ENCODE peak calls at places on chromosomes 1 and 21, in eight cellular contexts. One of them, this sample, is unnamed.

GRCh38 chr1:165281207-165281901 is 75.2 kb downstream of the LMX1A start:
- DNase-seq in suprapubic skin: no peak
- DNase-seq in prostate gland: no peak
- DNase-seq in right lobe of liver: no peak
- DNase-seq in Peyer's patch: no peak
- DNase-seq in A549: no peak
- DNase-seq in IMR-90: no peak
- DNase-seq in gastrocnemius medialis: no peak
- DNase-seq in this sample: no peak

GRCh38 chr1:184513966-184514365 is 127.1 kb downstream of the C1orf21 start:
- DNase-seq in IMR-90: peak; percentile 71
- DNase-seq in A549: peak; percentile 35
- DNase-seq in Peyer's patch: no peak
- DNase-seq in right lobe of liver: no peak
- DNase-seq in prostate gland: no peak
- DNase-seq in suprapubic skin: no peak
- DNase-seq in gastrocnemius medialis: peak; percentile 82
- DNase-seq in this sample: peak; percentile 37

GRCh38 chr1:16986596-16987361 is 6.4 kb upstream of the MFAP2 start:
- DNase-seq in suprapubic skin: no peak
- DNase-seq in right lobe of liver: no peak
- DNase-seq in IMR-90: no peak
- DNase-seq in A549: no peak
- DNase-seq in gastrocnemius medialis: no peak
- DNase-seq in prostate gland: no peak
- DNase-seq in Peyer's patch: no peak
- DNase-seq in this sample: no peak

GRCh38 chr1:155133799-155134281 is 1.8 kb upstream of the SLC50A1 start:
- DNase-seq in right lobe of liver: peak; percentile 78
- DNase-seq in suprapubic skin: no peak
- DNase-seq in A549: no peak
- DNase-seq in IMR-90: no peak
- DNase-seq in prostate gland: no peak
- DNase-seq in gastrocnemius medialis: no peak
- DNase-seq in Peyer's patch: peak; percentile 62
- DNase-seq in this sample: no peak

GRCh38 chr1:200400556-200400955 is 9.3 kb downstream of the ZNF281 start:
- DNase-seq in gastrocnemius medialis: no peak
- DNase-seq in IMR-90: no peak
- DNase-seq in prostate gland: no peak
- DNase-seq in suprapubic skin: no peak
- DNase-seq in right lobe of liver: no peak
- DNase-seq in A549: no peak
- DNase-seq in Peyer's patch: no peak
- DNase-seq in this sample: no peak

GRCh38 chr1:170321113-170321512 is 175.4 kb downstream of the NTMT2 start:
- DNase-seq in right lobe of liver: no peak
- DNase-seq in gastrocnemius medialis: no peak
- DNase-seq in IMR-90: peak; percentile 53
- DNase-seq in Peyer's patch: no peak
- DNase-seq in suprapubic skin: no peak
- DNase-seq in prostate gland: no peak
- DNase-seq in A549: no peak
- DNase-seq in this sample: no peak

GRCh38 chr1:43994794-43995790 is 3.7 kb downstream of the CCDC24 start:
- DNase-seq in right lobe of liver: no peak
- DNase-seq in A549: peak; percentile 53
- DNase-seq in gastrocnemius medialis: no peak
- DNase-seq in Peyer's patch: no peak
- DNase-seq in IMR-90: no peak
- DNase-seq in prostate gland: no peak
- DNase-seq in suprapubic skin: no peak
- DNase-seq in this sample: no peak

GRCh38 chr1:226772456-226773139 is 33.5 kb upstream of the ITPKB start:
- DNase-seq in suprapubic skin: no peak
- DNase-seq in IMR-90: no peak
- DNase-seq in gastrocnemius medialis: no peak
- DNase-seq in A549: no peak
- DNase-seq in right lobe of liver: no peak
- DNase-seq in Peyer's patch: peak; percentile 37
- DNase-seq in prostate gland: no peak
- DNase-seq in this sample: no peak

GRCh38 chr1:155198547-155198906 is 9.2 kb downstream of the THBS3 start:
- DNase-seq in A549: no peak
- DNase-seq in right lobe of liver: no peak
- DNase-seq in prostate gland: no peak
- DNase-seq in gastrocnemius medialis: no peak
- DNase-seq in suprapubic skin: no peak
- DNase-seq in Peyer's patch: no peak
- DNase-seq in IMR-90: no peak
- DNase-seq in this sample: no peak

GRCh38 chr1:238241607-238242006 is 350.9 kb upstream of the ZP4 start:
- DNase-seq in prostate gland: no peak
- DNase-seq in gastrocnemius medialis: no peak
- DNase-seq in IMR-90: no peak
- DNase-seq in A549: no peak
- DNase-seq in right lobe of liver: no peak
- DNase-seq in suprapubic skin: no peak
- DNase-seq in Peyer's patch: no peak
- DNase-seq in this sample: no peak

GRCh38 chr1:238242156-238242555 is 351.4 kb upstream of the ZP4 start:
- DNase-seq in gastrocnemius medialis: no peak
- DNase-seq in right lobe of liver: no peak
- DNase-seq in IMR-90: no peak
- DNase-seq in Peyer's patch: no peak
- DNase-seq in A549: no peak
- DNase-seq in prostate gland: no peak
- DNase-seq in suprapubic skin: no peak
- DNase-seq in this sample: no peak

GRCh38 chr1:238233966-238234365 is 343.2 kb upstream of the ZP4 start:
- DNase-seq in right lobe of liver: no peak
- DNase-seq in A549: no peak
- DNase-seq in gastrocnemius medialis: no peak
- DNase-seq in IMR-90: no peak
- DNase-seq in prostate gland: no peak
- DNase-seq in Peyer's patch: no peak
- DNase-seq in suprapubic skin: no peak
- DNase-seq in this sample: no peak

DNA sequence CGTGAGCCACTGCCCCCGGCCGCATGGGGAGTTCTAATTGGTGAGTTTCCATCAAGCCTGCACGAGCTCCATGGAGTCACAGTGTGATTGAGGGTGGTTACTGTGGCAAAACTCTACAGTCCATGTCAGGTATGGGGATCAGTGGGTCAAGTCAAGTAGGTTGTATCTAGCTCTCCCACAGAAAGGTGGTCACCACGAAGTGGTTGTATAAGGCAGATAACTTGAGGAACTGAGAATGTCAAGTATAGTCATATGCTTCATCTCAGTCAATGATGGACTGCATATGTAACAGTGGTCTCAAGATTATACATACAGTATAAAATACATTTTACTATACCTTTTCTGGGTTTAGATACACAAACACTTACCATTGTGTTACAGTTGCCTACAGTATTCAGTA is 348.6 kb upstream of the ZP4 start:
- DNase-seq in right lobe of liver: no peak
- DNase-seq in A549: no peak
- DNase-seq in suprapubic skin: no peak
- DNase-seq in IMR-90: no peak
- DNase-seq in Peyer's patch: no peak
- DNase-seq in gastrocnemius medialis: no peak
- DNase-seq in prostate gland: no peak
- DNase-seq in this sample: no peak
- TF ChIP-seq POLR2A in right lobe of liver: no peak
- TF ChIP-seq POLR2A in A549: no peak
- TF ChIP-seq POLR2A in suprapubic skin: no peak
- TF ChIP-seq POLR2A in IMR-90: no peak
- TF ChIP-seq POLR2A in Peyer's patch: no peak
- TF ChIP-seq POLR2A in gastrocnemius medialis: no peak
- TF ChIP-seq POLR2A in prostate gland: no peak
- TF ChIP-seq POLR2A in this sample: no peak

GRCh38 chr21:42862774-42863503 is 16.4 kb downstream of the WDR4 start:
- DNase-seq in gastrocnemius medialis: no peak
- DNase-seq in A549: peak; percentile 20
- DNase-seq in prostate gland: no peak
- DNase-seq in IMR-90: no peak
- DNase-seq in Peyer's patch: peak; percentile 55
- DNase-seq in suprapubic skin: no peak
- DNase-seq in right lobe of liver: no peak
- DNase-seq in this sample: no peak
- TF ChIP-seq CTCF in gastrocnemius medialis: no peak
- TF ChIP-seq CTCF in A549: no peak
- TF ChIP-seq CTCF in prostate gland: no peak
- TF ChIP-seq CTCF in IMR-90: no peak
- TF ChIP-seq CTCF in Peyer's patch: peak; percentile 21
- TF ChIP-seq CTCF in suprapubic skin: no peak
- TF ChIP-seq CTCF in right lobe of liver: no peak
- TF ChIP-seq CTCF in this sample: no peak

GRCh38 chr1:198679535-198680173 is 40.8 kb downstream of the PTPRC start:
- DNase-seq in Peyer's patch: peak; percentile 81
- DNase-seq in gastrocnemius medialis: no peak
- DNase-seq in suprapubic skin: no peak
- DNase-seq in right lobe of liver: peak; percentile 46
- DNase-seq in IMR-90: no peak
- DNase-seq in A549: no peak
- DNase-seq in prostate gland: no peak
- DNase-seq in this sample: no peak

GRCh38 chr1:198680174-198680871 is 41.5 kb downstream of the PTPRC start:
- DNase-seq in gastrocnemius medialis: no peak
- DNase-seq in Peyer's patch: peak; percentile 50
- DNase-seq in suprapubic skin: no peak
- DNase-seq in prostate gland: no peak
- DNase-seq in right lobe of liver: no peak
- DNase-seq in IMR-90: no peak
- DNase-seq in A549: no peak
- DNase-seq in this sample: no peak

GRCh38 chr1:198678301-198678836 is 39.5 kb downstream of the PTPRC start:
- DNase-seq in prostate gland: no peak
- DNase-seq in gastrocnemius medialis: no peak
- DNase-seq in Peyer's patch: peak; percentile 48
- DNase-seq in right lobe of liver: no peak
- DNase-seq in suprapubic skin: no peak
- DNase-seq in IMR-90: no peak
- DNase-seq in A549: no peak
- DNase-seq in this sample: no peak

GRCh38 chr1:198677027-198677426 is 38.2 kb downstream of the PTPRC start:
- DNase-seq in gastrocnemius medialis: no peak
- DNase-seq in IMR-90: no peak
- DNase-seq in prostate gland: no peak
- DNase-seq in suprapubic skin: no peak
- DNase-seq in A549: no peak
- DNase-seq in Peyer's patch: no peak
- DNase-seq in right lobe of liver: no peak
- DNase-seq in this sample: no peak

DNA sequence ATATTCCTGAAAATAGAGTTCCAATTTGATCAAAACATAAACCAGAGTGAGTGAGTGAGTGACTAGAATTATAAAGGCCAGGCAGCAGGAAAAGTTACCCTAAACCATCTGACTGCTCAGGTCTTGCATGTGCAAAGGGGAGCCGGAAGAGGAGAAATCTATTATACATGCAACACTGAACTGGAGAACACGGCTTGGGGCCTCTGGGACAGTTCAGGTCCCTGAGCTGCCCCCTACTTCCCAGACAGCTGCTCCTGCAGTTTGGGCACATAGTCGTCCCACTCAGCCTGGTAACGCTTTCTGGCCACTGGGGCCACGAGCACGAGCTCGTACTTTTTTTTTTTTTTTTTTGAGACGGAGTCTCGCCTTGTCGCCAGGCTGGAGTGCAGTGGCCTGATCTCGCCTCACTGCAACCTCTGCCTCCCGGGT is 40.1 kb downstream of the PTPRC start:
- DNase-seq in right lobe of liver: no peak
- DNase-seq in gastrocnemius medialis: no peak
- DNase-seq in A549: no peak
- DNase-seq in IMR-90: no peak
- DNase-seq in suprapubic skin: no peak
- DNase-seq in Peyer's patch: peak; percentile 80
- DNase-seq in prostate gland: no peak
- DNase-seq in this sample: no peak
- TF ChIP-seq POLR2A in right lobe of liver: no peak
- TF ChIP-seq POLR2A in gastrocnemius medialis: no peak
- TF ChIP-seq POLR2A in A549: no peak
- TF ChIP-seq POLR2A in IMR-90: no peak
- TF ChIP-seq POLR2A in suprapubic skin: no peak
- TF ChIP-seq POLR2A in Peyer's patch: no peak
- TF ChIP-seq POLR2A in prostate gland: no peak
- TF ChIP-seq POLR2A in this sample: no peak

GRCh38 chr1:162139398-162139685 is 69.9 kb downstream of the NOS1AP start:
- DNase-seq in prostate gland: no peak
- DNase-seq in A549: no peak
- DNase-seq in IMR-90: no peak
- DNase-seq in right lobe of liver: no peak
- DNase-seq in gastrocnemius medialis: no peak
- DNase-seq in Peyer's patch: no peak
- DNase-seq in suprapubic skin: no peak
- DNase-seq in this sample: no peak

GRCh38 chr1:162135271-162135775 is 65.8 kb downstream of the NOS1AP start:
- DNase-seq in prostate gland: no peak
- DNase-seq in right lobe of liver: no peak
- DNase-seq in Peyer's patch: no peak
- DNase-seq in suprapubic skin: no peak
- DNase-seq in gastrocnemius medialis: no peak
- DNase-seq in A549: no peak
- DNase-seq in IMR-90: no peak
- DNase-seq in this sample: no peak

GRCh38 chr1:162138107-162138506 is 68.6 kb downstream of the NOS1AP start:
- DNase-seq in prostate gland: no peak
- DNase-seq in IMR-90: no peak
- DNase-seq in Peyer's patch: no peak
- DNase-seq in A549: no peak
- DNase-seq in gastrocnemius medialis: no peak
- DNase-seq in right lobe of liver: no peak
- DNase-seq in suprapubic skin: no peak
- DNase-seq in this sample: no peak

GRCh38 chr1:162138599-162139397 is 69.3 kb downstream of the NOS1AP start:
- DNase-seq in Peyer's patch: no peak
- DNase-seq in suprapubic skin: no peak
- DNase-seq in gastrocnemius medialis: no peak
- DNase-seq in right lobe of liver: no peak
- DNase-seq in prostate gland: no peak
- DNase-seq in A549: no peak
- DNase-seq in IMR-90: no peak
- DNase-seq in this sample: peak; percentile 62

DNA sequence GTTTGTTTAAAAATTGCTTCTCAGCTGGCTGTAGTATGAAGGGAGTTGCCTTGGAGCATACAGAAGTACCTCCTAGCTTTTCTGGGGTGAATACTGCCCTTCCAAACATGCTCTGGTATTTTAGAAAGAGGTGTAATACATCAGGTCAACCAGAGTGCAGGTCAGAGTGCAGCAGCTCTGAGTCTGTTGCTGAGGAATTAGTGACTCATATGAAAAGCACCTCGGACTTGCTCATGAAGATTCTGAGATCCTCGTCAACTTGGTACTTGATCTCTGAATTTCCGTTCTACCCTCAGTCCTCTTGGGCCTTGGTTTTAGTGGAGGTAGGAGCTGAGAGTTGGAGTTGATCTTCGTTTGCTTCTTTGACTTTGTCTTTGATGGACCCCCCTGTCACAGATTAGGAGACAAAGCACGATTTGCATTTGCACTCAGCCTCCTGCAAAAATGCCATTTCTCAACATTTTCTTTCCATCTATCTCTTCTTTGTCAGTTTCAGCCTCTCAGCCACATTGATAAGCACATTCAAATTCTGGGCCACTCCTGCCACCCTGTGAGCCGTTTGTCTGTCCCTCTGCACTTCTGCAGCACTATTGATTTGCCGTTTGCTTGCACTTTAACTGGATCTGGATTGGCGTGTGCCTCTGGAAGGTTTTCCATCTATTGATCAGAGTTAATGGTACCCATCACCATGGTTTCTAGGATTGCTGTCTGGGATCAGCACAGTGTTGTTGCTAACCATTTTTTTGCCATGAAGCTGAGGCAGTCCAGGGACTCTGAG is 67.5 kb downstream of the NOS1AP start:
- DNase-seq in Peyer's patch: peak; percentile 60
- DNase-seq in right lobe of liver: no peak
- DNase-seq in prostate gland: no peak
- DNase-seq in A549: peak; percentile 65
- DNase-seq in suprapubic skin: no peak
- DNase-seq in IMR-90: peak; percentile 85
- DNase-seq in gastrocnemius medialis: no peak
- DNase-seq in this sample: no peak
- TF ChIP-seq CTCF in Peyer's patch: peak; percentile 10
- TF ChIP-seq CTCF in right lobe of liver: no peak
- TF ChIP-seq CTCF in prostate gland: no peak
- TF ChIP-seq CTCF in A549: no peak
- TF ChIP-seq CTCF in suprapubic skin: no peak
- TF ChIP-seq CTCF in IMR-90: no peak
- TF ChIP-seq CTCF in gastrocnemius medialis: no peak
- TF ChIP-seq CTCF in this sample: no peak

This sample was measured in body of pancreas.